ENCODE peak calls at places on chromosomes 1 and 21, in five cellular contexts. One of them, this sample, is unnamed.
A peak's percentile ranks its signal among the peaks of the same experiment; 100 is the strongest.

GRCh38 chr1:87386217-87386790 is 57.6 kb downstream of the LMO4 start:
- DNase-seq in adrenal gland: no peak
- DNase-seq in breast epithelium: no peak
- DNase-seq in K562: no peak
- DNase-seq in thyroid gland: no peak
- DNase-seq in this sample: no peak

GRCh38 chr1:242440757-242441156 is 83.7 kb downstream of the PLD5 start:
- DNase-seq in breast epithelium: no peak
- DNase-seq in K562: no peak
- DNase-seq in adrenal gland: no peak
- DNase-seq in thyroid gland: no peak
- DNase-seq in this sample: no peak

GRCh38 chr21:46116846-46117585 is 19.1 kb downstream of the COL6A2 start:
- DNase-seq in breast epithelium: no peak
- DNase-seq in K562: no peak
- DNase-seq in thyroid gland: no peak
- DNase-seq in adrenal gland: no peak
- DNase-seq in this sample: peak; percentile 86

GRCh38 chr1:4977701-4978100 is 323.3 kb downstream of the AJAP1 start:
- DNase-seq in K562: no peak
- DNase-seq in breast epithelium: no peak
- DNase-seq in thyroid gland: no peak
- DNase-seq in adrenal gland: no peak
- DNase-seq in this sample: no peak

GRCh38 chr21:26842976-26843911 is 2.0 kb downstream of the ADAMTS1 start:
- DNase-seq in adrenal gland: peak; percentile 91
- DNase-seq in K562: no peak
- DNase-seq in breast epithelium: peak; percentile 86
- DNase-seq in thyroid gland: peak; percentile 94
- DNase-seq in this sample: peak; percentile 92

GRCh38 chr21:9767592-9768375 is 753.6 kb upstream of the TPTE start:
- DNase-seq in breast epithelium: no peak
- DNase-seq in thyroid gland: no peak
- DNase-seq in K562: peak; percentile 90
- DNase-seq in adrenal gland: no peak
- DNase-seq in this sample: no peak

GRCh38 chr21:36135391-36136094 is 664 bp downstream of the CBR3 start:
- DNase-seq in K562: no peak
- DNase-seq in thyroid gland: peak; percentile 48
- DNase-seq in breast epithelium: peak; percentile 59
- DNase-seq in adrenal gland: peak; percentile 69
- DNase-seq in this sample: peak; percentile 86

GRCh38 chr1:25735956-25736529 is 64.0 kb upstream of the SELENON start:
- DNase-seq in thyroid gland: peak; percentile 83
- DNase-seq in breast epithelium: no peak
- DNase-seq in adrenal gland: no peak
- DNase-seq in K562: no peak
- DNase-seq in this sample: no peak

GRCh38 chr1:222372221-222372620 is 175.7 kb downstream of the HHIPL2 start:
- DNase-seq in K562: no peak
- DNase-seq in adrenal gland: no peak
- DNase-seq in thyroid gland: no peak
- DNase-seq in breast epithelium: no peak
- DNase-seq in this sample: no peak

GRCh38 chr1:174352883-174353608 is 94.7 kb upstream of the GPR52 start:
- DNase-seq in K562: no peak
- DNase-seq in adrenal gland: no peak
- DNase-seq in breast epithelium: no peak
- DNase-seq in thyroid gland: no peak
- DNase-seq in this sample: no peak

GRCh38 chr1:160130939-160131338 is 15.4 kb downstream of the ATP1A2 start:
- DNase-seq in K562: no peak
- DNase-seq in breast epithelium: no peak
- DNase-seq in adrenal gland: no peak
- DNase-seq in thyroid gland: no peak
- DNase-seq in this sample: no peak

GRCh38 chr1:234975122-234975940 is 153.3 kb downstream of the TOMM20 start:
- DNase-seq in thyroid gland: no peak
- DNase-seq in adrenal gland: no peak
- DNase-seq in K562: peak; percentile 95
- DNase-seq in breast epithelium: no peak
- DNase-seq in this sample: no peak

GRCh38 chr1:24567792-24568388 is 12.0 kb downstream of the NCMAP start:
- DNase-seq in thyroid gland: peak; percentile 73
- DNase-seq in K562: no peak
- DNase-seq in breast epithelium: peak; percentile 94
- DNase-seq in adrenal gland: no peak
- DNase-seq in this sample: no peak

GRCh38 chr1:222546548-222547259 is 1.2 kb downstream of the HHIPL2 start:
- DNase-seq in thyroid gland: peak; percentile 70
- DNase-seq in K562: no peak
- DNase-seq in adrenal gland: peak; percentile 38
- DNase-seq in breast epithelium: no peak
- DNase-seq in this sample: peak; percentile 79

GRCh38 chr1:15153184-15153841 is at the start of gene TMEM51:
- DNase-seq in adrenal gland: peak; percentile 74
- DNase-seq in breast epithelium: peak; percentile 56
- DNase-seq in thyroid gland: peak; percentile 73
- DNase-seq in K562: peak; percentile 52
- DNase-seq in this sample: peak; percentile 31
- TF ChIP-seq POLR2A in adrenal gland: peak; percentile 60
- TF ChIP-seq POLR2A in breast epithelium: peak; percentile 49
- TF ChIP-seq POLR2A in thyroid gland: peak; percentile 62
- TF ChIP-seq POLR2A in K562: no peak
- TF ChIP-seq POLR2A in this sample: peak; percentile 40

GRCh38 chr1:201399018-201399351 is at the start of gene LAD1:
- DNase-seq in thyroid gland: no peak
- DNase-seq in K562: no peak
- DNase-seq in adrenal gland: no peak
- DNase-seq in breast epithelium: no peak
- DNase-seq in this sample: no peak

GRCh38 chr1:201401700-201402099 is 2.6 kb upstream of the LAD1 start:
- DNase-seq in adrenal gland: no peak
- DNase-seq in breast epithelium: no peak
- DNase-seq in thyroid gland: no peak
- DNase-seq in K562: no peak
- DNase-seq in this sample: no peak

GRCh38 chr1:201397675-201398074 is 1.4 kb downstream of the LAD1 start:
- DNase-seq in K562: no peak
- DNase-seq in adrenal gland: no peak
- DNase-seq in breast epithelium: no peak
- DNase-seq in thyroid gland: no peak
- DNase-seq in this sample: no peak

GRCh38 chr1:201400257-201401230 is 1.4 kb upstream of the LAD1 start:
- DNase-seq in adrenal gland: no peak
- DNase-seq in breast epithelium: no peak
- DNase-seq in K562: no peak
- DNase-seq in thyroid gland: no peak
- DNase-seq in this sample: no peak

DNA sequence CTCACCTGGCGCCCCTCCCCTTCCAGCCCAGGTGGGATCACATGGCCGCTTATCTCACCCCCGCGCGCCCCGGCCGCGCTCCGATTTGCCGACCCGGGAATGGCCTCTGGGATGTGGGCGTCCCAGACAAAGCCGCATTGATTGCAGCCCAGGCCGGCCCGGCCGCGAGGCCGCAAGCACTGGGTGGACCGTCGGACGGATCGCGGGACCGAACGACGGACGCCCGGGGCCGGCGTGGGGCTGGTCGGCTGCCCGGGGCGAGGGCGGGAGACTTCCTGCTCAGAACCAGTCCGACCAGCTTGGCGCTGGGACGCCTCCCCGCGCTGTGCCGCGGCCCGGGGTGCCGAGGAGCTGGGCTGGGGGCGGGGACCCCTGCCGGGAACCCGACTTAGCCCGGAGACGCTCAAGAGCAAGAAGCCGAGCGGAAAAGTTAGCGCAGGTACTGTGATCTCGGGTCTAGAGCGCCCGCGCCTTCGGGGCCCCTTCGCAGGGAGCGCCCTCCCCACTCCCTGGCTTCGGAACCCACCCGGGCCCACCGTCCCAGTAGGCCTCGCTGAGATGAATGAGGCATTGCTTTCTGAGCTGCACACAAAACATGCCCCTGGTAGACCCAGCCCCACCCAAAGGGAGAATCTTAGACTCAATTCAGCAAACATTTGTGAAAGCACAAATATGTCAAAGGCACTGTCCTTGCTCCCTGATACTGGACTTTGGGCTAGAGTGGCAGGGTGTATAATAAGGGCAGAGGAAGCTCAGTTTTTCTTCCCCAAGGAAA is 415 bp upstream of the LAD1 start:
- DNase-seq in thyroid gland: peak; percentile 78
- DNase-seq in breast epithelium: peak; percentile 68
- DNase-seq in K562: no peak
- DNase-seq in adrenal gland: no peak
- DNase-seq in this sample: no peak
- TF ChIP-seq POLR2A in thyroid gland: peak; percentile 54
- TF ChIP-seq POLR2A in breast epithelium: no peak
- TF ChIP-seq POLR2A in K562: no peak
- TF ChIP-seq POLR2A in adrenal gland: no peak
- TF ChIP-seq POLR2A in this sample: no peak

DNA sequence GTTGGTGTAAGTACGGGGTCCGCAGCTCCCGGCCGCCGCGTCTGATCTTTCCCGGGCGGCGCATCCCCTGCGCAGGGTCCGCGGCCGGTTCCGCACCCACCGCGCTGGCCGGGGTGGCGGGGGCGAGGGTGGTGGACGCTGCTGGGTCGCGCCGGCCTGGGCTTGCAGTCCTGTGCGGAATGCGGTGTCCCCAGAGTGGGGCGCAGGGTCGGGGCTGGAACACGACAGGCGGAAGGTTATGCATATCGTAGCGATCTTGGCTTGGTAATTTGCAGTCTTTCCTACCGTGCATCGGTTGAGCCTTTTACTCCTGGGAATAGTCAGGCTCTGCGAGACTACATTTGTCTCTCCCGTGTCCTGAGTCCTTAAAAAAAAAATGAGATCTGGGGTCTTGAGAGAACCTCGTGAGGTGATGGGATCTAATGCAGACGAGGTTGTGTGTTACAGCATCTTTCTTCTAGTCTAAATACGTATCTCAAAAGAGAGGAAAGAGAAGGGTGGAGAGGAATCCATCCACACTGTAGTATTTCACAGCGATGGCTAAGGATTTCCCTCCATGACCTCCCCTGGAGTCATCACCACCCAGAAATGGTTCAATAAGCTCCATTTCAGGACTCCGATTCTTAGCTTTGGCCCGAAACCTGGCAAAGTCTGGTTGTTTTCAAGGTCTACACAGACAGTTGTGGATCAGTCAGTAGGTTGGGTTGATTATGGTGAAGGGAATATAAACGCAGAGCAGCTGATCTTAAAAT is 607 bp downstream of the ATP1B1 start:
- DNase-seq in K562: peak; percentile 22
- DNase-seq in thyroid gland: no peak
- DNase-seq in adrenal gland: peak; percentile 48
- DNase-seq in breast epithelium: no peak
- DNase-seq in this sample: no peak
- TF ChIP-seq POLR2A in K562: no peak
- TF ChIP-seq POLR2A in thyroid gland: no peak
- TF ChIP-seq POLR2A in adrenal gland: no peak
- TF ChIP-seq POLR2A in breast epithelium: no peak
- TF ChIP-seq POLR2A in this sample: no peak

DNA sequence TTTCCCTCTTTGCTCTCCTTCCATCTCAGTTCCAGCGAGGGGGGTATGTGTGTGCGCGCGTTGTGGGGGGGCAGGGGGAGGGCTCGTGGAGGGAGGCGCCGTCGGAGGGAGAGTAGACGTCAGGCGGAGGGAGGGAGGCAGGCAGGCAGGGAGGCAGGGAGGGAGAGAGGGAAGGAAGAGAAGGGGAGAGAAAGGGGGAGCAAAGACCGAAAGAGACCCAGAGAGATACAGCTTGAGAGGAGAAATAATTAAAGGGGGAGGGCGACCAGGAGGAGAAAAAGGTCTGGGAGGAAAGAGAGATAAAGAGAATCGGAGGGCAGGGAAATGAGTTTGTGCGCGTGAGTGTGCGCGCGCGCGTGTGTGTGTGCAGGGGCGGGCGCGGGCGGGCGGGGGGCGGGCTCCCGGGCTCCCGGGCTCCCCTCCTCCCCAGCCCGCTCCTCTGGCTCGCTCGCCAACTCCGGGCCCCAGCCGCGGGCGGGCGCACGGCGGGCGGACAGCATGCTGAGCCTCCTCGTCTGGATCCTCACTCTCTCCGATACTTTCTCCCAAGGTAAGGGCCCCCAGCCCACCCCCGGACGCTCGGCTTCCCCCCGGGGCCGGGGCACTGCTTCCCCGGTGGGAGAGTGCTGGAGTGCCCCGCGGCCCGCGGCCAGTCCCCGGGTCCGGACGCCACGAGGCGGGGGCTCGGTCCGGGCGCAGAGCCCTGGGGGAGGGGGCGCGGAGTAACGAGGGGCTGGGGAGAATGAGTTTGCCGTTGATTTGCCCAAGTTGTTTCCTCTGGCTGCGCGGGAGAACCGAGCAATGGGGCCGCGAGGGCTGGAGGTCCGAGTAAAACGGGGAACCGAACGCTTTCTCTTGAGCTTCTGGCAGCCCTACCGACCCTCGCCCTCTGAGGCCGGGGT is at the start of gene KIRREL1:
- DNase-seq in thyroid gland: peak; percentile 64
- DNase-seq in K562: no peak
- DNase-seq in adrenal gland: peak; percentile 62
- DNase-seq in breast epithelium: no peak
- DNase-seq in this sample: peak; percentile 55
- TF ChIP-seq POLR2A in thyroid gland: peak; percentile 59
- TF ChIP-seq POLR2A in K562: no peak
- TF ChIP-seq POLR2A in adrenal gland: peak; percentile 41
- TF ChIP-seq POLR2A in breast epithelium: no peak
- TF ChIP-seq POLR2A in this sample: peak; percentile 87

GRCh38 chr21:41429305-41429704 is 3.3 kb downstream of the MX1 start:
- DNase-seq in adrenal gland: no peak
- DNase-seq in thyroid gland: no peak
- DNase-seq in breast epithelium: no peak
- DNase-seq in K562: no peak
- DNase-seq in this sample: no peak

GRCh38 chr21:41429925-41430491 is 4.0 kb downstream of the MX1 start:
- DNase-seq in K562: no peak
- DNase-seq in adrenal gland: peak; percentile 12
- DNase-seq in breast epithelium: no peak
- DNase-seq in thyroid gland: no peak
- DNase-seq in this sample: no peak

GRCh38 chr21:41428311-41428710 is 2.3 kb downstream of the MX1 start:
- DNase-seq in K562: no peak
- DNase-seq in thyroid gland: no peak
- DNase-seq in adrenal gland: peak; percentile 8
- DNase-seq in breast epithelium: no peak
- DNase-seq in this sample: no peak

GRCh38 chr21:41427556-41427955 is 1.5 kb downstream of the MX1 start:
- DNase-seq in K562: no peak
- DNase-seq in adrenal gland: peak; percentile 16
- DNase-seq in thyroid gland: no peak
- DNase-seq in breast epithelium: no peak
- DNase-seq in this sample: no peak

GRCh38 chr21:41428847-41429246 is 2.8 kb downstream of the MX1 start:
- DNase-seq in thyroid gland: no peak
- DNase-seq in breast epithelium: no peak
- DNase-seq in adrenal gland: peak; percentile 12
- DNase-seq in K562: no peak
- DNase-seq in this sample: no peak
- TF ChIP-seq POLR2A in thyroid gland: no peak
- TF ChIP-seq POLR2A in breast epithelium: no peak
- TF ChIP-seq POLR2A in adrenal gland: no peak
- TF ChIP-seq POLR2A in K562: no peak
- TF ChIP-seq POLR2A in this sample: no peak